ENCODE peak calls at places on chromosomes 7 and 10, in eight cellular contexts. I is skeletal muscle cell; X is neural crest cell; V is A549; W is substantia nigra; T is brain microvascular endothelial cell; L is foreskin melanocyte; B is stimulated activated CD4-positive, alpha-beta T cell treated with anti-CD3 and anti-CD28 coated beads, Interleukin-1b, Interleukin-23, amount 100 ng/mL, for 24 hours. N is an unnamed sample.

GRCh38 chr7:90222811-90223725 is 11.5 kb downstream of the STEAP2 start:
- DNase-seq in I (peak), X (no peak), V (peak), W (no peak), T (no peak), L (no peak), B (no peak), N (peak)

GRCh38 chr7:106598663-106599342 is 62.2 kb downstream of the CCDC71L start:
- DNase-seq in I (no peak), X (peak), V (peak), W (no peak), T (peak), L (peak), B (peak), N (peak)

GRCh38 chr10:103238506-103239252 is 7.0 kb upstream of the RPEL1 start:
- DNase-seq in I (no peak), X (no peak), V (peak), W (no peak), T (peak), L (no peak), B (no peak), N (peak)

GRCh38 chr7:121741896-121742295 is 131.1 kb upstream of the PTPRZ1 start:
- DNase-seq in I (no peak), X (no peak), V (no peak), W (no peak), T (no peak), L (no peak), B (no peak), N (no peak)

GRCh38 chr10:128064615-128065580 is 61.3 kb downstream of the MKI67 start:
- DNase-seq in I (peak), X (no peak), V (no peak), W (no peak), T (peak), L (peak), B (peak), N (no peak)

GRCh38 chr10:17460732-17461131 is 6.3 kb upstream of the ST8SIA6 start:
- DNase-seq in I (no peak), X (no peak), V (no peak), W (no peak), T (no peak), L (no peak), B (no peak), N (no peak)

GRCh38 chr7:1975581-1975980 is 257.2 kb downstream of the MAD1L1 start:
- DNase-seq in I (no peak), X (no peak), V (no peak), W (no peak), T (no peak), L (no peak), B (no peak), N (no peak)

GRCh38 chr7:151243411-151244155 is 4.9 kb downstream of the SMARCD3 start:
- DNase-seq in I (no peak), X (no peak), V (no peak), W (no peak), T (no peak), L (no peak), B (no peak), N (no peak)

GRCh38 chr10:119346063-119346835 is 138.9 kb downstream of the GRK5 start:
- DNase-seq in I (no peak), X (no peak), V (no peak), W (no peak), T (no peak), L (no peak), B (no peak), N (no peak)

GRCh38 chr10:63197304-63198092 is 64.4 kb downstream of the NRBF2 start:
- DNase-seq in I (peak), X (no peak), V (no peak), W (no peak), T (peak), L (no peak), B (no peak), N (no peak)

GRCh38 chr7:101632641-101633040 is 3.5 kb upstream of the MYL10 start:
- DNase-seq in I (no peak), X (no peak), V (peak), W (no peak), T (peak), L (no peak), B (no peak), N (no peak)

GRCh38 chr10:73075829-73076228 is 20.8 kb downstream of the P4HA1 start:
- DNase-seq in I (no peak), X (no peak), V (no peak), W (no peak), T (no peak), L (no peak), B (no peak), N (no peak)